ENCODE peak calls at places on chromosomes 4 and X, in nine cellular contexts. One of them, this sample, is unnamed.

GRCh38 chrX:103153661-103154060 is 60.7 kb upstream of the NXF3 start:
- DNase-seq in activated T-cell treated with anti-CD3 and anti-CD28 coated beads for 1 hour: no peak
- DNase-seq in stimulated activated CD4-positive, alpha-beta T cell treated with anti-CD3 and anti-CD28 coated beads, Interleukin-12 subunit alpha, Interleukin-12 subunit beta, amount 100 ng/mL, for 48 hours: no peak
- DNase-seq in HAP-1: no peak
- DNase-seq in Calu3: no peak
- DNase-seq in tibial nerve: no peak
- DNase-seq in fibroblast of lung: no peak
- DNase-seq in HT-29: no peak
- DNase-seq in T-cell: no peak
- DNase-seq in this sample: no peak

GRCh38 chr4:108512615-108513505 is 107.5 kb upstream of the RPL34 start:
- DNase-seq in activated T-cell treated with anti-CD3 and anti-CD28 coated beads for 1 hour: peak; percentile 26
- DNase-seq in stimulated activated CD4-positive, alpha-beta T cell treated with anti-CD3 and anti-CD28 coated beads, Interleukin-12 subunit alpha, Interleukin-12 subunit beta, amount 100 ng/mL, for 48 hours: peak; percentile 31
- DNase-seq in HAP-1: peak; percentile 60
- DNase-seq in Calu3: peak; percentile 25
- DNase-seq in tibial nerve: no peak
- DNase-seq in fibroblast of lung: peak; percentile 76
- DNase-seq in HT-29: peak; percentile 62
- DNase-seq in T-cell: peak; percentile 16
- DNase-seq in this sample: no peak

GRCh38 chr4:139208404-139208945 is 31.5 kb upstream of the ELF2 start:
- DNase-seq in activated T-cell treated with anti-CD3 and anti-CD28 coated beads for 1 hour: no peak
- DNase-seq in stimulated activated CD4-positive, alpha-beta T cell treated with anti-CD3 and anti-CD28 coated beads, Interleukin-12 subunit alpha, Interleukin-12 subunit beta, amount 100 ng/mL, for 48 hours: no peak
- DNase-seq in HAP-1: peak; percentile 28
- DNase-seq in Calu3: no peak
- DNase-seq in tibial nerve: no peak
- DNase-seq in fibroblast of lung: peak; percentile 98
- DNase-seq in HT-29: no peak
- DNase-seq in T-cell: no peak
- DNase-seq in this sample: no peak

GRCh38 chrX:36407886-36408285 is 488.4 kb downstream of the CFAP47 start:
- DNase-seq in activated T-cell treated with anti-CD3 and anti-CD28 coated beads for 1 hour: no peak
- DNase-seq in stimulated activated CD4-positive, alpha-beta T cell treated with anti-CD3 and anti-CD28 coated beads, Interleukin-12 subunit alpha, Interleukin-12 subunit beta, amount 100 ng/mL, for 48 hours: no peak
- DNase-seq in HAP-1: no peak
- DNase-seq in Calu3: no peak
- DNase-seq in tibial nerve: no peak
- DNase-seq in fibroblast of lung: no peak
- DNase-seq in HT-29: peak; percentile 1
- DNase-seq in T-cell: no peak
- DNase-seq in this sample: no peak

GRCh38 chr4:83378426-83378825 is 43.8 kb upstream of the HPSE start:
- DNase-seq in activated T-cell treated with anti-CD3 and anti-CD28 coated beads for 1 hour: no peak
- DNase-seq in stimulated activated CD4-positive, alpha-beta T cell treated with anti-CD3 and anti-CD28 coated beads, Interleukin-12 subunit alpha, Interleukin-12 subunit beta, amount 100 ng/mL, for 48 hours: no peak
- DNase-seq in HAP-1: no peak
- DNase-seq in Calu3: no peak
- DNase-seq in tibial nerve: no peak
- DNase-seq in fibroblast of lung: no peak
- DNase-seq in HT-29: no peak
- DNase-seq in T-cell: no peak
- DNase-seq in this sample: no peak

GRCh38 chr4:188127157-188127874 is 11.9 kb upstream of the TRIML1 start:
- DNase-seq in activated T-cell treated with anti-CD3 and anti-CD28 coated beads for 1 hour: no peak
- DNase-seq in stimulated activated CD4-positive, alpha-beta T cell treated with anti-CD3 and anti-CD28 coated beads, Interleukin-12 subunit alpha, Interleukin-12 subunit beta, amount 100 ng/mL, for 48 hours: no peak
- DNase-seq in HAP-1: no peak
- DNase-seq in Calu3: peak; percentile 41
- DNase-seq in tibial nerve: no peak
- DNase-seq in fibroblast of lung: peak; percentile 68
- DNase-seq in HT-29: no peak
- DNase-seq in T-cell: no peak
- DNase-seq in this sample: no peak

GRCh38 chrX:70979136-70979762 is 48.4 kb upstream of the SLC7A3 start:
- DNase-seq in activated T-cell treated with anti-CD3 and anti-CD28 coated beads for 1 hour: no peak
- DNase-seq in stimulated activated CD4-positive, alpha-beta T cell treated with anti-CD3 and anti-CD28 coated beads, Interleukin-12 subunit alpha, Interleukin-12 subunit beta, amount 100 ng/mL, for 48 hours: no peak
- DNase-seq in HAP-1: peak; percentile 85
- DNase-seq in Calu3: peak; percentile 1
- DNase-seq in tibial nerve: no peak
- DNase-seq in fibroblast of lung: peak; percentile 48
- DNase-seq in HT-29: peak; percentile 43
- DNase-seq in T-cell: no peak
- DNase-seq in this sample: no peak

GRCh38 chrX:139932077-139932900 is 564 bp downstream of the ATP11C start:
- DNase-seq in activated T-cell treated with anti-CD3 and anti-CD28 coated beads for 1 hour: peak; percentile 19
- DNase-seq in stimulated activated CD4-positive, alpha-beta T cell treated with anti-CD3 and anti-CD28 coated beads, Interleukin-12 subunit alpha, Interleukin-12 subunit beta, amount 100 ng/mL, for 48 hours: no peak
- DNase-seq in HAP-1: peak; percentile 26
- DNase-seq in Calu3: peak; percentile 43
- DNase-seq in tibial nerve: peak; percentile 15
- DNase-seq in fibroblast of lung: peak; percentile 30
- DNase-seq in HT-29: no peak
- DNase-seq in T-cell: peak; percentile 12
- DNase-seq in this sample: peak; percentile 22

GRCh38 chr4:22237846-22238513 is 277.9 kb downstream of the ADGRA3 start:
- DNase-seq in activated T-cell treated with anti-CD3 and anti-CD28 coated beads for 1 hour: no peak
- DNase-seq in stimulated activated CD4-positive, alpha-beta T cell treated with anti-CD3 and anti-CD28 coated beads, Interleukin-12 subunit alpha, Interleukin-12 subunit beta, amount 100 ng/mL, for 48 hours: no peak
- DNase-seq in HAP-1: no peak
- DNase-seq in Calu3: no peak
- DNase-seq in tibial nerve: no peak
- DNase-seq in fibroblast of lung: peak; percentile 2
- DNase-seq in HT-29: peak; percentile 32
- DNase-seq in T-cell: no peak
- DNase-seq in this sample: no peak

GRCh38 chr4:119678761-119679160 is 50.2 kb upstream of the PDE5A start:
- DNase-seq in activated T-cell treated with anti-CD3 and anti-CD28 coated beads for 1 hour: no peak
- DNase-seq in stimulated activated CD4-positive, alpha-beta T cell treated with anti-CD3 and anti-CD28 coated beads, Interleukin-12 subunit alpha, Interleukin-12 subunit beta, amount 100 ng/mL, for 48 hours: no peak
- DNase-seq in HAP-1: no peak
- DNase-seq in Calu3: no peak
- DNase-seq in tibial nerve: no peak
- DNase-seq in fibroblast of lung: no peak
- DNase-seq in HT-29: no peak
- DNase-seq in T-cell: no peak
- DNase-seq in this sample: no peak

GRCh38 chr4:1130318-1131186 is 17.2 kb upstream of the RNF212 start:
- DNase-seq in activated T-cell treated with anti-CD3 and anti-CD28 coated beads for 1 hour: peak; percentile 68
- DNase-seq in stimulated activated CD4-positive, alpha-beta T cell treated with anti-CD3 and anti-CD28 coated beads, Interleukin-12 subunit alpha, Interleukin-12 subunit beta, amount 100 ng/mL, for 48 hours: peak; percentile 81
- DNase-seq in HAP-1: peak; percentile 48
- DNase-seq in Calu3: peak; percentile 73
- DNase-seq in tibial nerve: peak; percentile 42
- DNase-seq in fibroblast of lung: peak; percentile 80
- DNase-seq in HT-29: peak; percentile 88
- DNase-seq in T-cell: peak; percentile 68
- DNase-seq in this sample: peak; percentile 62

GRCh38 chr4:140720387-140721087 is 35.6 kb downstream of the TBC1D9 start:
- DNase-seq in activated T-cell treated with anti-CD3 and anti-CD28 coated beads for 1 hour: no peak
- DNase-seq in stimulated activated CD4-positive, alpha-beta T cell treated with anti-CD3 and anti-CD28 coated beads, Interleukin-12 subunit alpha, Interleukin-12 subunit beta, amount 100 ng/mL, for 48 hours: no peak
- DNase-seq in HAP-1: no peak
- DNase-seq in Calu3: no peak
- DNase-seq in tibial nerve: no peak
- DNase-seq in fibroblast of lung: no peak
- DNase-seq in HT-29: no peak
- DNase-seq in T-cell: no peak
- DNase-seq in this sample: no peak

GRCh38 chr4:145732001-145732400 is 52.1 kb downstream of the C4orf51 start:
- DNase-seq in activated T-cell treated with anti-CD3 and anti-CD28 coated beads for 1 hour: no peak
- DNase-seq in stimulated activated CD4-positive, alpha-beta T cell treated with anti-CD3 and anti-CD28 coated beads, Interleukin-12 subunit alpha, Interleukin-12 subunit beta, amount 100 ng/mL, for 48 hours: no peak
- DNase-seq in HAP-1: no peak
- DNase-seq in Calu3: no peak
- DNase-seq in tibial nerve: no peak
- DNase-seq in fibroblast of lung: no peak
- DNase-seq in HT-29: no peak
- DNase-seq in T-cell: no peak
- DNase-seq in this sample: no peak

GRCh38 chr4:137934921-137935320 is 307.2 kb downstream of the SLC7A11 start:
- DNase-seq in activated T-cell treated with anti-CD3 and anti-CD28 coated beads for 1 hour: no peak
- DNase-seq in stimulated activated CD4-positive, alpha-beta T cell treated with anti-CD3 and anti-CD28 coated beads, Interleukin-12 subunit alpha, Interleukin-12 subunit beta, amount 100 ng/mL, for 48 hours: no peak
- DNase-seq in HAP-1: no peak
- DNase-seq in Calu3: no peak
- DNase-seq in tibial nerve: no peak
- DNase-seq in fibroblast of lung: no peak
- DNase-seq in HT-29: no peak
- DNase-seq in T-cell: no peak
- DNase-seq in this sample: no peak

GRCh38 chrX:31294475-31294874 is 222.6 kb upstream of the FTHL17 start:
- DNase-seq in activated T-cell treated with anti-CD3 and anti-CD28 coated beads for 1 hour: no peak
- DNase-seq in stimulated activated CD4-positive, alpha-beta T cell treated with anti-CD3 and anti-CD28 coated beads, Interleukin-12 subunit alpha, Interleukin-12 subunit beta, amount 100 ng/mL, for 48 hours: no peak
- DNase-seq in HAP-1: no peak
- DNase-seq in Calu3: no peak
- DNase-seq in tibial nerve: no peak
- DNase-seq in fibroblast of lung: no peak
- DNase-seq in HT-29: no peak
- DNase-seq in T-cell: no peak
- DNase-seq in this sample: no peak

GRCh38 chr4:2714071-2714770 is 41.9 kb downstream of the TNIP2 start:
- DNase-seq in activated T-cell treated with anti-CD3 and anti-CD28 coated beads for 1 hour: peak; percentile 13
- DNase-seq in stimulated activated CD4-positive, alpha-beta T cell treated with anti-CD3 and anti-CD28 coated beads, Interleukin-12 subunit alpha, Interleukin-12 subunit beta, amount 100 ng/mL, for 48 hours: peak; percentile 22
- DNase-seq in HAP-1: no peak
- DNase-seq in Calu3: no peak
- DNase-seq in tibial nerve: no peak
- DNase-seq in fibroblast of lung: peak; percentile 53
- DNase-seq in HT-29: no peak
- DNase-seq in T-cell: peak; percentile 31
- DNase-seq in this sample: peak; percentile 6

GRCh38 chr4:83490876-83491450 is 6.1 kb upstream of the ABRAXAS1 start:
- DNase-seq in activated T-cell treated with anti-CD3 and anti-CD28 coated beads for 1 hour: peak; percentile 8
- DNase-seq in stimulated activated CD4-positive, alpha-beta T cell treated with anti-CD3 and anti-CD28 coated beads, Interleukin-12 subunit alpha, Interleukin-12 subunit beta, amount 100 ng/mL, for 48 hours: no peak
- DNase-seq in HAP-1: peak; percentile 80
- DNase-seq in Calu3: peak; percentile 14
- DNase-seq in tibial nerve: no peak
- DNase-seq in fibroblast of lung: peak; percentile 37
- DNase-seq in HT-29: peak; percentile 51
- DNase-seq in T-cell: no peak
- DNase-seq in this sample: no peak

GRCh38 chr4:138919094-138919936 is 96.3 kb upstream of the NOCT start:
- DNase-seq in activated T-cell treated with anti-CD3 and anti-CD28 coated beads for 1 hour: peak; percentile 13
- DNase-seq in stimulated activated CD4-positive, alpha-beta T cell treated with anti-CD3 and anti-CD28 coated beads, Interleukin-12 subunit alpha, Interleukin-12 subunit beta, amount 100 ng/mL, for 48 hours: no peak
- DNase-seq in HAP-1: peak; percentile 72
- DNase-seq in Calu3: peak; percentile 79
- DNase-seq in tibial nerve: peak; percentile 47
- DNase-seq in fibroblast of lung: peak; percentile 81
- DNase-seq in HT-29: peak; percentile 90
- DNase-seq in T-cell: no peak
- DNase-seq in this sample: no peak

GRCh38 chr4:102868153-102868781 is 525 bp upstream of the CISD2 start:
- DNase-seq in activated T-cell treated with anti-CD3 and anti-CD28 coated beads for 1 hour: no peak
- DNase-seq in stimulated activated CD4-positive, alpha-beta T cell treated with anti-CD3 and anti-CD28 coated beads, Interleukin-12 subunit alpha, Interleukin-12 subunit beta, amount 100 ng/mL, for 48 hours: peak; percentile 29
- DNase-seq in HAP-1: peak; percentile 82
- DNase-seq in Calu3: peak; percentile 4
- DNase-seq in tibial nerve: no peak
- DNase-seq in fibroblast of lung: no peak
- DNase-seq in HT-29: no peak
- DNase-seq in T-cell: no peak
- DNase-seq in this sample: no peak

GRCh38 chrX:103918584-103919335 is 43.7 kb upstream of the TMSB15B start:
- DNase-seq in activated T-cell treated with anti-CD3 and anti-CD28 coated beads for 1 hour: peak; percentile 27
- DNase-seq in stimulated activated CD4-positive, alpha-beta T cell treated with anti-CD3 and anti-CD28 coated beads, Interleukin-12 subunit alpha, Interleukin-12 subunit beta, amount 100 ng/mL, for 48 hours: peak; percentile 37
- DNase-seq in HAP-1: peak; percentile 79
- DNase-seq in Calu3: peak; percentile 69
- DNase-seq in tibial nerve: peak; percentile 32
- DNase-seq in fibroblast of lung: peak; percentile 47
- DNase-seq in HT-29: no peak
- DNase-seq in T-cell: peak; percentile 47
- DNase-seq in this sample: peak; percentile 38

GRCh38 chr4:158304694-158305093 is 94.4 kb downstream of the TMEM144 start:
- DNase-seq in activated T-cell treated with anti-CD3 and anti-CD28 coated beads for 1 hour: no peak
- DNase-seq in stimulated activated CD4-positive, alpha-beta T cell treated with anti-CD3 and anti-CD28 coated beads, Interleukin-12 subunit alpha, Interleukin-12 subunit beta, amount 100 ng/mL, for 48 hours: no peak
- DNase-seq in HAP-1: no peak
- DNase-seq in Calu3: no peak
- DNase-seq in tibial nerve: no peak
- DNase-seq in fibroblast of lung: no peak
- DNase-seq in HT-29: no peak
- DNase-seq in T-cell: no peak
- DNase-seq in this sample: no peak

GRCh38 chrX:150854856-150855255 is 43.6 kb downstream of the CD99L2 start:
- DNase-seq in activated T-cell treated with anti-CD3 and anti-CD28 coated beads for 1 hour: no peak
- DNase-seq in stimulated activated CD4-positive, alpha-beta T cell treated with anti-CD3 and anti-CD28 coated beads, Interleukin-12 subunit alpha, Interleukin-12 subunit beta, amount 100 ng/mL, for 48 hours: no peak
- DNase-seq in HAP-1: no peak
- DNase-seq in Calu3: no peak
- DNase-seq in tibial nerve: no peak
- DNase-seq in fibroblast of lung: no peak
- DNase-seq in HT-29: no peak
- DNase-seq in T-cell: no peak
- DNase-seq in this sample: no peak

GRCh38 chrX:38754102-38754790 is 47.0 kb upstream of the MID1IP1 start:
- DNase-seq in activated T-cell treated with anti-CD3 and anti-CD28 coated beads for 1 hour: no peak
- DNase-seq in stimulated activated CD4-positive, alpha-beta T cell treated with anti-CD3 and anti-CD28 coated beads, Interleukin-12 subunit alpha, Interleukin-12 subunit beta, amount 100 ng/mL, for 48 hours: peak; percentile 46
- DNase-seq in HAP-1: peak; percentile 45
- DNase-seq in Calu3: peak; percentile 51
- DNase-seq in tibial nerve: no peak
- DNase-seq in fibroblast of lung: peak; percentile 74
- DNase-seq in HT-29: peak; percentile 67
- DNase-seq in T-cell: no peak
- DNase-seq in this sample: no peak

GRCh38 chrX:72349190-72349589 is 43.5 kb upstream of the CITED1 start:
- DNase-seq in activated T-cell treated with anti-CD3 and anti-CD28 coated beads for 1 hour: no peak
- DNase-seq in stimulated activated CD4-positive, alpha-beta T cell treated with anti-CD3 and anti-CD28 coated beads, Interleukin-12 subunit alpha, Interleukin-12 subunit beta, amount 100 ng/mL, for 48 hours: peak; percentile 14
- DNase-seq in HAP-1: no peak
- DNase-seq in Calu3: no peak
- DNase-seq in tibial nerve: no peak
- DNase-seq in fibroblast of lung: no peak
- DNase-seq in HT-29: no peak
- DNase-seq in T-cell: no peak
- DNase-seq in this sample: no peak

GRCh38 chr4:110348711-110349383 is 127.1 kb upstream of the ENPEP start:
- DNase-seq in activated T-cell treated with anti-CD3 and anti-CD28 coated beads for 1 hour: no peak
- DNase-seq in stimulated activated CD4-positive, alpha-beta T cell treated with anti-CD3 and anti-CD28 coated beads, Interleukin-12 subunit alpha, Interleukin-12 subunit beta, amount 100 ng/mL, for 48 hours: no peak
- DNase-seq in HAP-1: no peak
- DNase-seq in Calu3: no peak
- DNase-seq in tibial nerve: no peak
- DNase-seq in fibroblast of lung: no peak
- DNase-seq in HT-29: no peak
- DNase-seq in T-cell: no peak
- DNase-seq in this sample: no peak

GRCh38 chrX:96979766-96980165 is 96.1 kb downstream of the RPA4 start:
- DNase-seq in activated T-cell treated with anti-CD3 and anti-CD28 coated beads for 1 hour: no peak
- DNase-seq in stimulated activated CD4-positive, alpha-beta T cell treated with anti-CD3 and anti-CD28 coated beads, Interleukin-12 subunit alpha, Interleukin-12 subunit beta, amount 100 ng/mL, for 48 hours: no peak
- DNase-seq in HAP-1: no peak
- DNase-seq in Calu3: no peak
- DNase-seq in tibial nerve: no peak
- DNase-seq in fibroblast of lung: no peak
- DNase-seq in HT-29: no peak
- DNase-seq in T-cell: no peak
- DNase-seq in this sample: no peak

GRCh38 chr4:123606946-123607542 is 210.4 kb downstream of the SPRY1 start:
- DNase-seq in activated T-cell treated with anti-CD3 and anti-CD28 coated beads for 1 hour: no peak
- DNase-seq in stimulated activated CD4-positive, alpha-beta T cell treated with anti-CD3 and anti-CD28 coated beads, Interleukin-12 subunit alpha, Interleukin-12 subunit beta, amount 100 ng/mL, for 48 hours: no peak
- DNase-seq in HAP-1: no peak
- DNase-seq in Calu3: no peak
- DNase-seq in tibial nerve: no peak
- DNase-seq in fibroblast of lung: no peak
- DNase-seq in HT-29: no peak
- DNase-seq in T-cell: no peak
- DNase-seq in this sample: no peak

GRCh38 chrX:42495139-42495538 is 282.8 kb downstream of the PPP1R2C start:
- DNase-seq in activated T-cell treated with anti-CD3 and anti-CD28 coated beads for 1 hour: no peak
- DNase-seq in stimulated activated CD4-positive, alpha-beta T cell treated with anti-CD3 and anti-CD28 coated beads, Interleukin-12 subunit alpha, Interleukin-12 subunit beta, amount 100 ng/mL, for 48 hours: no peak
- DNase-seq in HAP-1: no peak
- DNase-seq in Calu3: peak; percentile 15
- DNase-seq in tibial nerve: no peak
- DNase-seq in fibroblast of lung: no peak
- DNase-seq in HT-29: no peak
- DNase-seq in T-cell: no peak
- DNase-seq in this sample: no peak

GRCh38 chrX:148577711-148578110 is 77.3 kb downstream of the AFF2 start:
- DNase-seq in activated T-cell treated with anti-CD3 and anti-CD28 coated beads for 1 hour: no peak
- DNase-seq in stimulated activated CD4-positive, alpha-beta T cell treated with anti-CD3 and anti-CD28 coated beads, Interleukin-12 subunit alpha, Interleukin-12 subunit beta, amount 100 ng/mL, for 48 hours: no peak
- DNase-seq in HAP-1: no peak
- DNase-seq in Calu3: no peak
- DNase-seq in tibial nerve: no peak
- DNase-seq in fibroblast of lung: no peak
- DNase-seq in HT-29: no peak
- DNase-seq in T-cell: no peak
- DNase-seq in this sample: no peak

GRCh38 chr4:89204624-89205023 is 93.3 kb downstream of the TIGD2 start:
- DNase-seq in activated T-cell treated with anti-CD3 and anti-CD28 coated beads for 1 hour: no peak
- DNase-seq in stimulated activated CD4-positive, alpha-beta T cell treated with anti-CD3 and anti-CD28 coated beads, Interleukin-12 subunit alpha, Interleukin-12 subunit beta, amount 100 ng/mL, for 48 hours: no peak
- DNase-seq in HAP-1: no peak
- DNase-seq in Calu3: no peak
- DNase-seq in tibial nerve: no peak
- DNase-seq in fibroblast of lung: peak; percentile 11
- DNase-seq in HT-29: no peak
- DNase-seq in T-cell: no peak
- DNase-seq in this sample: no peak

GRCh38 chr4:81946996-81947395 is 426.8 kb downstream of the HNRNPD start:
- DNase-seq in activated T-cell treated with anti-CD3 and anti-CD28 coated beads for 1 hour: no peak
- DNase-seq in stimulated activated CD4-positive, alpha-beta T cell treated with anti-CD3 and anti-CD28 coated beads, Interleukin-12 subunit alpha, Interleukin-12 subunit beta, amount 100 ng/mL, for 48 hours: no peak
- DNase-seq in HAP-1: no peak
- DNase-seq in Calu3: no peak
- DNase-seq in tibial nerve: no peak
- DNase-seq in fibroblast of lung: no peak
- DNase-seq in HT-29: no peak
- DNase-seq in T-cell: no peak
- DNase-seq in this sample: no peak

This sample was measured in activated effector memory CD4-positive, alpha-beta T cell treated with Interleukin-2 at 50 U/mL for 16 hours.